ENCODE peak calls at places on chromosomes 2 and 18, in four cellular contexts. M is kidney epithelial cell, K is fibroblast of mammary gland, W is BE2C. G is an unnamed sample.
A peak's percentile ranks its signal among the peaks of the same experiment; 100 is the strongest.

GRCh38 chr2:150280255-150280654 is 207.2 kb downstream of the RND3 start:
- DNase-seq in M (no peak), K (peak; percentile 98), W (no peak), G (peak; percentile 84)

GRCh38 chr2:120245520-120245835 is 7.2 kb upstream of the RALB start:
- DNase-seq in M (no peak), K (no peak), W (peak; percentile 28), G (no peak)

GRCh38 chr18:46474487-46475366 is 182.3 kb downstream of the LOXHD1 start:
- DNase-seq in M (no peak), K (no peak), W (no peak), G (no peak)

GRCh38 chr18:58394607-58395425 is 234.1 kb downstream of the ALPK2 start:
- DNase-seq in M (no peak), K (peak; percentile 57), W (no peak), G (peak; percentile 54)

GRCh38 chr2:241767464-241768250 is 9.0 kb upstream of the GAL3ST2 start:
- DNase-seq in M (no peak), K (no peak), W (peak; percentile 85), G (no peak)

GRCh38 chr18:10086458-10086857 is 172.6 kb downstream of the VAPA start:
- DNase-seq in M (no peak), K (no peak), W (no peak), G (peak; percentile 75)

GRCh38 chr2:112959109-112959591 is 18.7 kb upstream of the IL36G start:
- DNase-seq in M (no peak), K (no peak), W (no peak), G (peak; percentile 44)

GRCh38 chr18:48955528-48956261 is 4.9 kb upstream of the SMAD7 start:
- DNase-seq in M (no peak), K (peak; percentile 80), W (no peak), G (peak; percentile 44)

GRCh38 chr2:152380261-152381055 is 45.5 kb downstream of the FMNL2 start:
- DNase-seq in M (no peak), K (peak; percentile 40), W (no peak), G (no peak)

GRCh38 chr18:59517446-59518171 is 158.5 kb upstream of the LMAN1 start:
- DNase-seq in M (no peak), K (peak; percentile 22), W (peak; percentile 25), G (peak; percentile 45)

GRCh38 chr2:1088192-1088860 is 137.7 kb downstream of the SNTG2 start:
- DNase-seq in M (no peak), K (no peak), W (no peak), G (peak; percentile 6)

GRCh38 chr2:217746741-217747287 is 256.0 kb downstream of the TNS1 start:
- DNase-seq in M (no peak), K (peak; percentile 8), W (no peak), G (no peak)

GRCh38 chr2:108587621-108588020 is 53.4 kb downstream of the LIMS1 start:
- DNase-seq in M (no peak), K (peak; percentile 83), W (no peak), G (peak; percentile 69)

GRCh38 chr18:48119204-48119603 is 188.7 kb upstream of the SMAD2 start:
- DNase-seq in M (no peak), K (no peak), W (no peak), G (peak; percentile 16)

GRCh38 chr18:48022531-48023330 is 92.3 kb upstream of the SMAD2 start:
- DNase-seq in M (no peak), K (peak; percentile 71), W (peak; percentile 37), G (peak; percentile 80)

GRCh38 chr2:43265006-43265770 is 38.8 kb upstream of the ZFP36L2 start:
- DNase-seq in M (no peak), K (peak; percentile 64), W (no peak), G (no peak)

GRCh38 chr2:234679766-234680687 is 183.1 kb upstream of the ARL4C start:
- DNase-seq in M (peak; percentile 92), K (peak; percentile 99), W (no peak), G (peak; percentile 81)

GRCh38 chr2:135948642-135949355 is 36.6 kb downstream of the DARS1 start:
- DNase-seq in M (peak; percentile 55), K (peak; percentile 86), W (no peak), G (peak; percentile 81)

GRCh38 chr18:49638209-49638785 is 76.4 kb downstream of the LIPG start:
- DNase-seq in M (no peak), K (no peak), W (no peak), G (no peak)

GRCh38 chr2:72132981-72133720 is 14.5 kb downstream of the CYP26B1 start:
- DNase-seq in M (no peak), K (no peak), W (no peak), G (no peak)

GRCh38 chr2:26770986-26771586 is 7.0 kb downstream of the SLC35F6 start:
- DNase-seq in M (no peak), K (peak; percentile 91), W (peak; percentile 81), G (peak; percentile 89)

GRCh38 chr2:44130441-44130840 is 38.2 kb upstream of the PPM1B start:
- DNase-seq in M (no peak), K (peak; percentile 53), W (no peak), G (peak; percentile 32)

GRCh38 chr18:57027190-57027708 is 119.6 kb upstream of the BOD1L2 start:
- DNase-seq in M (no peak), K (no peak), W (no peak), G (no peak)

GRCh38 chr18:56488739-56489138 is 149.7 kb downstream of the TXNL1 start:
- DNase-seq in M (no peak), K (no peak), W (no peak), G (no peak)

GRCh38 chr18:49399003-49399402 is 61.4 kb downstream of the DYM start:
- DNase-seq in M (no peak), K (no peak), W (no peak), G (peak; percentile 73)

GRCh38 chr2:218396688-218397501 is 2.8 kb upstream of the CTDSP1 start:
- DNase-seq in M (no peak), K (peak; percentile 67), W (peak; percentile 63), G (peak; percentile 68)

GRCh38 chr2:126890962-126891450 is 7.7 kb upstream of the TEX51 start:
- DNase-seq in M (no peak), K (no peak), W (no peak), G (no peak)

GRCh38 chr2:85776672-85777071 is 22.9 kb downstream of the ATOH8 start:
- DNase-seq in M (no peak), K (no peak), W (no peak), G (no peak)

GRCh38 chr2:222891890-222892289 is 31.1 kb downstream of the ACSL3 start:
- DNase-seq in M (no peak), K (peak; percentile 45), W (no peak), G (no peak)
- H3K4me3 ChIP-seq in M (no peak overlapping the region), K (no peak overlapping the region), W (no peak overlapping the region), G (no peak overlapping the region)

GRCh38 chr2:200426754-200427153 is 83.1 kb downstream of the KCTD18 start:
- DNase-seq in M (no peak), K (no peak), W (no peak), G (no peak)

GRCh38 chr2:200432296-200432695 is 77.6 kb downstream of the KCTD18 start:
- DNase-seq in M (no peak), K (peak; percentile 77), W (no peak), G (peak; percentile 11)

GRCh38 chr2:200430017-200430416 is 79.9 kb downstream of the KCTD18 start:
- DNase-seq in M (no peak), K (peak; percentile 74), W (peak; percentile 54), G (no peak)

GRCh38 chr2:200425026-200425821 is 84.6 kb downstream of the KCTD18 start:
- DNase-seq in M (no peak), K (no peak), W (no peak), G (no peak)

DNA sequence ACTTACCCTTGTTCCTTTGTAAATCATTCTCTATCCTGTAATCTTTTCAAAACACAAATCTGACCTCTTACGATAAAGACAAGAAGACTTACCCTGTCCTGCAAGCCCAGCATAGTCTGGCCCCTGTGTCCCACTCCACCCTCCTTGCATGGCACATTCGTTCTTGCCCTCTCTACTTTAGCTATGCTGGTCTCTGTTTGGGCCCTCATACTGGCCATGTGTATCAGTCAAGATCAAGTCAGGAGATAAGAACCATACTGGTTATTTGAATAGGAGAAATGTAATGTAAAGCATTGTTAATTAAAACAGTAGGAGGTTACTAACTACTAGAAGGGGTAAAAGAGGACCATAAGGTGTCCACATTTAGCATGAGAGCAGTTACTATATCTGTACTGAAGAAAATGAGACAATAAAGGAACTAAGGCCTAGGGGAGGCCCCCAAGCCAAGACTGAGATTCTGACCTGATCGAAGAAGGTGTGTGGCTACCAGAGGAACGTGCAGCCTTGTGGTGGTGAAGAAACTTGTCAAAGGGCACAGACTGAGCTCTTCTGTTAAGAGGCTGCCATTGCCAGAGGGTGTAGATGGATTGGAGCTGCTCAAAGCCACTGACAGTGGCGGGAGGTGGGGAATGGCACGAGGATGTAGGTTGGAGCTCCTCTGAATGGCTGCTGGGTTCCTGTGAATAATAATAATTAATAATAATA is 80.8 kb downstream of the KCTD18 start:
- DNase-seq in M (no peak), K (no peak), W (peak; percentile 66), G (no peak)
- TF ChIP-seq CTCF in M (no peak), K (no peak), W (no peak), G (no peak)

GRCh38 chr2:202036601-202037037 is 3.0 kb downstream of the FZD7 start:
- DNase-seq in M (no peak), K (peak; percentile 18), W (peak; percentile 53), G (no peak)

GRCh38 chr2:202035089-202035940 is 1.7 kb downstream of the FZD7 start:
- DNase-seq in M (no peak), K (peak; percentile 74), W (no peak), G (peak; percentile 40)

GRCh38 chr2:202038471-202039277 is 5.0 kb downstream of the FZD7 start:
- DNase-seq in M (no peak), K (peak; percentile 38), W (no peak), G (peak; percentile 26)

GRCh38 chr2:202035941-202036372 is 2.3 kb downstream of the FZD7 start:
- DNase-seq in M (no peak), K (peak; percentile 7), W (no peak), G (no peak)

DNA sequence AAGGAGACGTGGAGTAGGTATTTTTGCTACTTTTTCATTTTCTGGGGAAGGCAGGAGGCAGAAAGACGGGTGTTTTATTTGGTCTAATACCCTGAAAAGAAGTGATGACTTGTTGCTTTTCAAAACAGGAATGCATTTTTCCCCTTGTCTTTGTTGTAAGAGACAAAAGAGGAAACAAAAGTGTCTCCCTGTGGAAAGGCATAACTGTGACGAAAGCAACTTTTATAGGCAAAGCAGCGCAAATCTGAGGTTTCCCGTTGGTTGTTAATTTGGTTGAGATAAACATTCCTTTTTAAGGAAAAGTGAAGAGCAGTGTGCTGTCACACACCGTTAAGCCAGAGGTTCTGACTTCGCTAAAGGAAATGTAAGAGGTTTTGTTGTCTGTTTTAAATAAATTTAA is 3.4 kb downstream of the FZD7 start:
- DNase-seq in M (no peak), K (peak; percentile 53), W (no peak), G (no peak)
- H3K4me3 ChIP-seq in M (peak overlapping the region; percentile 42), K (peak overlapping the region; percentile 58), W (peak overlapping the region; percentile 52), G (no peak overlapping the region)

DNA sequence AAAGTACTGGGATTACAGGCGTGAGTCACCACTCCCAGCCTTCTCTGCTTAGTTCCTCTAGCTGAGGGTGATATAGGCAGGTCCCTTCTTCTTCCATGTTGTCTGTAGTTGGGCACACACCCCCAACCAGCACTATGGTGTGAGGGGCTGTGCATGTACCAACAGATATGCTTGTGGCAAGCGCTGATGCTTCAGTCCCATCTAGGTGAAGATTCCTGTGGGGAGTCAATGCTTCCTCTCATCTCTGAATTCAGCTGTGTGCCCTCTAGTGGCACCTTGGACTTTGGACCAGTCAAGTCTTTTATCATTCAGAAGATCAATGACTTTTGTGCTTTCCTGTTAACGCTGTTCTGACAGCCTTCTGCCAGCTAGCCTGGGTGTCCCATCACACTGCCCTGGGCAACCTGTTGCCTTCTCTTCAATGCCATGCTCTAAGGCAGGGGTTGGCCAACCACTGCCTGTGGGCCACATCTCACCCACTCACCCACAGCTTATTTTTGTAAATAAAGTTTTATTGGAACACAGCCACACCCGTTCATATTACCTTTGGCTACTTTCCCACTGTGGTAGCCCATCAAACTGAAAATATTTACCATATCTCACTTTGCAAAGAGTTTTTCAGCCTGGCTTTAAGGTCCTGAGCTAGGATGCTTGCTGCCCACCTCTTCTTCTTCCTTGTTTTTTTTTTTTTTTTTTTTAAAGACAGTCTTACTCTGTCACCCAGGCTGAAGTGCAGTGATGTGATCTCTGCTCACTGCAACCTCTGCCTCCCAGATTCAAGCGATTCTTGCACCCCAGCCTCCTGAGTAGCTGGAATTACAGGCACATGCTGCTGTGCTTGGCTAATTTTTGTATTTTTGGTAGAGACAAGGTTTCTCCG is 51.0 kb downstream of the NPAS2 start:
- DNase-seq in M (no peak), K (no peak), W (no peak), G (peak; percentile 30)
- TF ChIP-seq CTCF in M (peak; percentile 20), K (peak; percentile 33), W (no peak), G (peak; percentile 25)

G was measured in epithelial cell of esophagus.